ENCODE peak calls at places on chromosomes 16 and 17, in four cellular contexts. One of them, this sample, is unnamed.

GRCh38 chr16:1792836-1793577 is 498 bp downstream of the IGFALS start:
- DNase-seq in IMR-90: no peak
- DNase-seq in left ventricle myocardium inferior: no peak
- DNase-seq in heart right ventricle: no peak
- DNase-seq in this sample: no peak

GRCh38 chr17:62892870-62893338 is 73.1 kb upstream of the TANC2 start:
- DNase-seq in IMR-90: peak; percentile 93
- DNase-seq in heart right ventricle: no peak
- DNase-seq in left ventricle myocardium inferior: peak; percentile 29
- DNase-seq in this sample: no peak

GRCh38 chr16:57639172-57639571 is 10.7 kb downstream of the ADGRG1 start:
- DNase-seq in IMR-90: no peak
- DNase-seq in heart right ventricle: peak; percentile 51
- DNase-seq in left ventricle myocardium inferior: peak; percentile 41
- DNase-seq in this sample: no peak

GRCh38 chr17:35372846-35373531 is 432 bp downstream of the SLFN11 start:
- DNase-seq in left ventricle myocardium inferior: peak; percentile 16
- DNase-seq in IMR-90: no peak
- DNase-seq in heart right ventricle: peak; percentile 20
- DNase-seq in this sample: peak; percentile 24

GRCh38 chr16:75593825-75594820 is 27.9 kb downstream of the GABARAPL2 start:
- DNase-seq in left ventricle myocardium inferior: no peak
- DNase-seq in heart right ventricle: no peak
- DNase-seq in IMR-90: peak; percentile 83
- DNase-seq in this sample: peak; percentile 4

GRCh38 chr17:48541574-48542113 is 3.3 kb downstream of the HOXB2 start:
- DNase-seq in heart right ventricle: peak; percentile 73
- DNase-seq in IMR-90: peak; percentile 69
- DNase-seq in left ventricle myocardium inferior: peak; percentile 71
- DNase-seq in this sample: no peak

GRCh38 chr16:85366031-85366763 is 246.9 kb upstream of the GSE1 start:
- DNase-seq in IMR-90: no peak
- DNase-seq in left ventricle myocardium inferior: no peak
- DNase-seq in heart right ventricle: no peak
- DNase-seq in this sample: no peak

GRCh38 chr17:17228521-17229279 is 8.3 kb downstream of the FLCN start:
- DNase-seq in heart right ventricle: peak; percentile 47
- DNase-seq in left ventricle myocardium inferior: no peak
- DNase-seq in IMR-90: no peak
- DNase-seq in this sample: no peak

GRCh38 chr17:17376362-17376761 is 73.2 kb downstream of the NT5M start:
- DNase-seq in IMR-90: peak; percentile 76
- DNase-seq in left ventricle myocardium inferior: no peak
- DNase-seq in heart right ventricle: no peak
- DNase-seq in this sample: no peak

GRCh38 chr17:1078831-1079561 is 82.1 kb downstream of the TIMM22 start:
- DNase-seq in left ventricle myocardium inferior: peak; percentile 65
- DNase-seq in IMR-90: no peak
- DNase-seq in heart right ventricle: peak; percentile 61
- DNase-seq in this sample: no peak

GRCh38 chr16:57735755-57736418 is at the start of gene KATNB1:
- DNase-seq in IMR-90: no peak
- DNase-seq in heart right ventricle: no peak
- DNase-seq in left ventricle myocardium inferior: peak; percentile 18
- DNase-seq in this sample: no peak

GRCh38 chr16:61344791-61345190 is 691.4 kb downstream of the CDH8 start:
- DNase-seq in left ventricle myocardium inferior: no peak
- DNase-seq in IMR-90: no peak
- DNase-seq in heart right ventricle: no peak
- DNase-seq in this sample: no peak

GRCh38 chr16:83794874-83795273 is 12.9 kb upstream of the HSBP1 start:
- DNase-seq in heart right ventricle: no peak
- DNase-seq in left ventricle myocardium inferior: no peak
- DNase-seq in IMR-90: no peak
- DNase-seq in this sample: no peak

GRCh38 chr17:59513934-59514841 is 51.2 kb upstream of the DHX40 start:
- DNase-seq in heart right ventricle: peak; percentile 75
- DNase-seq in left ventricle myocardium inferior: peak; percentile 82
- DNase-seq in IMR-90: peak; percentile 45
- DNase-seq in this sample: peak; percentile 88

GRCh38 chr17:47665655-47666054 is 15.9 kb downstream of the KPNB1 start:
- DNase-seq in left ventricle myocardium inferior: no peak
- DNase-seq in IMR-90: peak; percentile 33
- DNase-seq in heart right ventricle: no peak
- DNase-seq in this sample: no peak

GRCh38 chr16:28572659-28573510 is 19.2 kb downstream of the SGF29 start:
- DNase-seq in heart right ventricle: no peak
- DNase-seq in left ventricle myocardium inferior: peak; percentile 60
- DNase-seq in IMR-90: peak; percentile 14
- DNase-seq in this sample: peak; percentile 63

GRCh38 chr16:47881574-47881973 is 274.2 kb downstream of the ABCC12 start:
- DNase-seq in IMR-90: no peak
- DNase-seq in left ventricle myocardium inferior: no peak
- DNase-seq in heart right ventricle: no peak
- DNase-seq in this sample: no peak

GRCh38 chr17:5500247-5500803 is 14.0 kb downstream of the MIS12 start:
- DNase-seq in heart right ventricle: no peak
- DNase-seq in IMR-90: peak; percentile 12
- DNase-seq in left ventricle myocardium inferior: no peak
- DNase-seq in this sample: no peak

GRCh38 chr16:16033208-16033717 is 83.8 kb downstream of the ABCC1 start:
- DNase-seq in left ventricle myocardium inferior: no peak
- DNase-seq in IMR-90: no peak
- DNase-seq in heart right ventricle: no peak
- DNase-seq in this sample: no peak

GRCh38 chr17:81712468-81713003 is 452 bp downstream of the SLC25A10 start:
- DNase-seq in IMR-90: no peak
- DNase-seq in left ventricle myocardium inferior: no peak
- DNase-seq in heart right ventricle: peak; percentile 44
- DNase-seq in this sample: no peak

GRCh38 chr16:85329059-85329812 is 217.0 kb upstream of the CIBAR2 start:
- DNase-seq in left ventricle myocardium inferior: no peak
- DNase-seq in heart right ventricle: no peak
- DNase-seq in IMR-90: peak; percentile 41
- DNase-seq in this sample: peak; percentile 78

GRCh38 chr16:46426336-46426735 is 194.8 kb downstream of the SHCBP1 start:
- DNase-seq in IMR-90: no peak
- DNase-seq in heart right ventricle: no peak
- DNase-seq in left ventricle myocardium inferior: no peak
- DNase-seq in this sample: no peak

GRCh38 chr17:72388765-72389473 is 268.1 kb downstream of the SOX9 start:
- DNase-seq in heart right ventricle: no peak
- DNase-seq in IMR-90: no peak
- DNase-seq in left ventricle myocardium inferior: no peak
- DNase-seq in this sample: peak; percentile 46

GRCh38 chr17:2094891-2095535 is 40.1 kb downstream of the HIC1 start:
- DNase-seq in left ventricle myocardium inferior: peak; percentile 75
- DNase-seq in IMR-90: peak; percentile 75
- DNase-seq in heart right ventricle: peak; percentile 70
- DNase-seq in this sample: no peak

GRCh38 chr17:14304876-14305636 is 4.2 kb downstream of the HS3ST3B1 start:
- DNase-seq in left ventricle myocardium inferior: no peak
- DNase-seq in heart right ventricle: no peak
- DNase-seq in IMR-90: no peak
- DNase-seq in this sample: no peak

GRCh38 chr17:34151081-34151480 is 104.0 kb upstream of the CCL2 start:
- DNase-seq in left ventricle myocardium inferior: no peak
- DNase-seq in IMR-90: no peak
- DNase-seq in heart right ventricle: no peak
- DNase-seq in this sample: no peak

GRCh38 chr17:61647044-61647443 is 56.0 kb upstream of the NACA2 start:
- DNase-seq in left ventricle myocardium inferior: no peak
- DNase-seq in heart right ventricle: no peak
- DNase-seq in IMR-90: peak; percentile 85
- DNase-seq in this sample: peak; percentile 26

GRCh38 chr16:4212934-4213296 is 29.0 kb downstream of the SRL start:
- DNase-seq in heart right ventricle: no peak
- DNase-seq in IMR-90: peak; percentile 61
- DNase-seq in left ventricle myocardium inferior: no peak
- DNase-seq in this sample: peak; percentile 60
- H3K4me1 ChIP-seq in heart right ventricle: peaks cover 82% of the 10 kb centered on the region
- H3K4me1 ChIP-seq in IMR-90: peaks cover 27% of the 10 kb centered on the region
- H3K4me1 ChIP-seq in left ventricle myocardium inferior: peaks cover 97% of the 10 kb centered on the region
- H3K4me1 ChIP-seq in this sample: peaks cover 31% of the 10 kb centered on the region

GRCh38 chr16:66427036-66427446 is at the start of gene BEAN1:
- DNase-seq in IMR-90: no peak
- DNase-seq in left ventricle myocardium inferior: peak; percentile 36
- DNase-seq in heart right ventricle: peak; percentile 40
- DNase-seq in this sample: no peak
- H3K27ac ChIP-seq in IMR-90: no peak within 1 kb of the TSS
- H3K27ac ChIP-seq in left ventricle myocardium inferior: no peak within 1 kb of the TSS
- H3K27ac ChIP-seq in heart right ventricle: no peak within 1 kb of the TSS
- H3K27ac ChIP-seq in this sample: no peak within 1 kb of the TSS

GRCh38 chr16:67182288-67182687 is 1.5 kb downstream of the MATCAP1 start:
- DNase-seq in heart right ventricle: no peak
- DNase-seq in left ventricle myocardium inferior: no peak
- DNase-seq in IMR-90: peak; percentile 23
- DNase-seq in this sample: no peak
- H3K4me3 ChIP-seq in heart right ventricle: no peak overlapping the region
- H3K4me3 ChIP-seq in left ventricle myocardium inferior: no peak overlapping the region
- H3K4me3 ChIP-seq in IMR-90: no peak overlapping the region
- H3K4me3 ChIP-seq in this sample: no peak overlapping the region

DNA sequence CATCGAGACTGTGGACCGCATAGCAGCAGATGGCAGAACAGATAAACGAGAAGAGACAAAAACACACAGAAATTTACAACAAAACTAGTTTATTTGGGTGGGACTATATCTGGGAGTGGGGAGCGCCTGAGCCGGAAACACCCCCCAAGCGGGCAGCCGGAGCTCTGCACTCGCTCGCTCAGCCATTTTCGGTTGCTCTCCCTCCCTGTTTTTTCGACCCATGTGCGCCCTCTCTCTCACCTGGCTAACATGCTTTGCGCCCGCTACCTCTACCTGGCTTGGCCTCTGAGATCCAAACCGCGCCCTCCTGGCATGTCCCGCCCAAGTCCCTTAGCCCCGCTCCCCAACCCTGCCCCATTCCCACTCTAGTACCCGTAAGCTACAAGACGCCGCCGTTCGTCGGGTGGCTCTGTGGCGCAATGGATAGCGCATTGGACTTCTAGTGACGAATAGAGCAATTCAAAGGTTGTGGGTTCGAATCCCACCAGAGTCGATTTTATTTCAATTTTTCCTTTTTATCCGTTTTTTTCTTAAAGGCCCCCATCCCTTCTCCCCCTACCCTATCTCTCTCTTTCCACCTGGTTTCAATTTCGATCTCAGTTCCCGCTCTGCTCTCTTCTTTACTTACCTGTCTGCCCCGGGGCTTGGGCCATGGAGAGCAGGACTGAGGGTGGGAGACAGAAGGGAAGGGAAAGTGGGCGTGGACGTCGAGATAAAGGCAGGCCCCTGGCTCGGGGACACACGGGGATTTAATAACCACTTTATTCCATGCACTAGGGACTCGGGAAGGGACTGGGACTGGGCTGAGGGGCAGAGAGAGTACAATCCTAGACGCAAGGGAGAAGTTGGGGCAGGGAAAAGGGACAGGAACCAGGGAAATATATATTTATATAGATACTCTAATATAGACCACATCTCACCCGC is 2.5 kb upstream of the ALOXE3 start:
- DNase-seq in left ventricle myocardium inferior: no peak
- DNase-seq in heart right ventricle: peak; percentile 54
- DNase-seq in IMR-90: peak; percentile 69
- DNase-seq in this sample: peak; percentile 91
- H3K4me1 ChIP-seq in left ventricle myocardium inferior: peaks cover 76% of the 10 kb centered on the region
- H3K4me1 ChIP-seq in heart right ventricle: peaks cover 74% of the 10 kb centered on the region
- H3K4me1 ChIP-seq in IMR-90: peaks cover 14% of the 10 kb centered on the region
- H3K4me1 ChIP-seq in this sample: peaks cover 52% of the 10 kb centered on the region

DNA sequence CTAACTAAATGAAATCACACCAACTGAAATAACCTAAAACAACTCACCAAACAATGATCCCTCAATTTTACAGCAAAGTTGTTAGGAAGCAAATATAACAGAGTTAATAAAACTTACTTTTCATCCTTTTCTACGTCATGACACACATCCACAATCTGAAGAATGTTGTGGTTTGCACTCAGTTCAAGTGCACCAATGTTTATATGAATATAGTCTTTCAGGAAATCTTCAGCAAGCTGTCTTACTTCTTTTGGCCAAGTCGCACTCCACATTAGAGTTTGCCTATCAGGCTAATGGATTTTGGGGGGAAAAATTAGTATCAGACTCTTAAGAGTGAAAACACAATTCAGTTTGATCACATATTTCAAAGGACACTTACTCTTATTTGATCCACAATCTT is 3.3 kb downstream of the DDX5 start:
- DNase-seq in heart right ventricle: no peak
- DNase-seq in IMR-90: peak; percentile 68
- DNase-seq in left ventricle myocardium inferior: no peak
- DNase-seq in this sample: no peak
- H3K27ac ChIP-seq in heart right ventricle: peak overlapping the region; percentile 25
- H3K27ac ChIP-seq in IMR-90: no peak overlapping the region
- H3K27ac ChIP-seq in left ventricle myocardium inferior: peak overlapping the region; percentile 99
- H3K27ac ChIP-seq in this sample: peak overlapping the region; percentile 6

GRCh38 chr16:10858203-10858602 is 18.8 kb upstream of the CIITA start:
- DNase-seq in heart right ventricle: no peak
- DNase-seq in left ventricle myocardium inferior: no peak
- DNase-seq in IMR-90: no peak
- DNase-seq in this sample: no peak

GRCh38 chr16:10856042-10856441 is 21.0 kb upstream of the CIITA start:
- DNase-seq in left ventricle myocardium inferior: no peak
- DNase-seq in IMR-90: no peak
- DNase-seq in heart right ventricle: no peak
- DNase-seq in this sample: no peak

GRCh38 chr16:10859650-10860049 is 17.4 kb upstream of the CIITA start:
- DNase-seq in left ventricle myocardium inferior: no peak
- DNase-seq in heart right ventricle: no peak
- DNase-seq in IMR-90: no peak
- DNase-seq in this sample: no peak

GRCh38 chr16:10862432-10862831 is 14.6 kb upstream of the CIITA start:
- DNase-seq in IMR-90: peak; percentile 54
- DNase-seq in left ventricle myocardium inferior: no peak
- DNase-seq in heart right ventricle: no peak
- DNase-seq in this sample: no peak

DNA sequence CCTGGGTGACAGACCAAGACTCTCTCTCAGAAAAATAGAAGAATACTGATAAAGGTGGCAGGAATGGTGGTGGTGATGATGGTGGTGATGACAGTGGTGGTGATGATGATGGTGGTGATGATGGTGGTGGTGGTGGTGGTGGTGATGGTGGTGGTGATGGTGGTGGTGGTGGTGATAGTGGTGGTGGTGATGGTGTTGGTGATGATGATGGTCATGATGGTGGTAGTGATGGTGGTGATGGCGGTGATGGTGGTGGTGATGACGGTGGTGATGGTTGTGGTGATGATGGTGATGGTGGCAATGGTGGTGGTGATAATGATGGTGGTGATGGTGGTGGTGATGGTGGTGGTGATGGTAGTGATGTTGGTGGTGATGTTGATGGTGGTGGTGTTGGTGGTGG is 18.0 kb upstream of the CIITA start:
- DNase-seq in IMR-90: no peak
- DNase-seq in left ventricle myocardium inferior: no peak
- DNase-seq in heart right ventricle: no peak
- DNase-seq in this sample: no peak
- H3K4me3 ChIP-seq in IMR-90: no peak overlapping the region
- H3K4me3 ChIP-seq in left ventricle myocardium inferior: no peak overlapping the region
- H3K4me3 ChIP-seq in heart right ventricle: no peak overlapping the region
- H3K4me3 ChIP-seq in this sample: no peak overlapping the region

GRCh38 chr17:45148183-45149036 is at the start of gene HEXIM1:
- DNase-seq in heart right ventricle: peak; percentile 99
- DNase-seq in left ventricle myocardium inferior: peak; percentile 99
- DNase-seq in IMR-90: peak; percentile 99
- DNase-seq in this sample: peak; percentile 100
- H3K4me1 ChIP-seq in heart right ventricle: peaks cover 55% of the 10 kb centered on the region
- H3K4me1 ChIP-seq in left ventricle myocardium inferior: peaks cover 87% of the 10 kb centered on the region
- H3K4me1 ChIP-seq in IMR-90: peaks cover 17% of the 10 kb centered on the region
- H3K4me1 ChIP-seq in this sample: peaks cover 22% of the 10 kb centered on the region

This sample was measured in SJSA1.